ENCODE peak calls at places on chromosome X, in six cellular contexts. One of them, this sample, is unnamed.

GRCh38 chrX:151004085-151004484 is 20.9 kb downstream of the HMGB3 start:
- DNase-seq in head of caudate nucleus: no peak
- DNase-seq in GM04503: no peak
- DNase-seq in right cardiac atrium: no peak
- DNase-seq in COR-L47: peak; percentile 12
- DNase-seq in nucleus accumbens: no peak
- DNase-seq in this sample: peak; percentile 13

GRCh38 chrX:135389717-135390116 is 32.0 kb upstream of the SMIM10L2A start:
- DNase-seq in head of caudate nucleus: no peak
- DNase-seq in GM04503: no peak
- DNase-seq in right cardiac atrium: no peak
- DNase-seq in COR-L47: no peak
- DNase-seq in nucleus accumbens: no peak
- DNase-seq in this sample: peak; percentile 59

GRCh38 chrX:67619253-67619652 is 75.4 kb downstream of the AR start:
- DNase-seq in head of caudate nucleus: no peak
- DNase-seq in GM04503: no peak
- DNase-seq in right cardiac atrium: no peak
- DNase-seq in COR-L47: no peak
- DNase-seq in nucleus accumbens: no peak
- DNase-seq in this sample: peak; percentile 10

GRCh38 chrX:130770615-130771014 is 132.4 kb downstream of the ENOX2 start:
- DNase-seq in head of caudate nucleus: no peak
- DNase-seq in GM04503: peak; percentile 43
- DNase-seq in right cardiac atrium: no peak
- DNase-seq in COR-L47: no peak
- DNase-seq in nucleus accumbens: no peak
- DNase-seq in this sample: peak; percentile 61

GRCh38 chrX:39890807-39891206 is 207.0 kb downstream of the BCOR start:
- DNase-seq in head of caudate nucleus: no peak
- DNase-seq in GM04503: no peak
- DNase-seq in right cardiac atrium: no peak
- DNase-seq in COR-L47: no peak
- DNase-seq in nucleus accumbens: no peak
- DNase-seq in this sample: no peak

GRCh38 chrX:14758029-14758491 is 114.8 kb downstream of the FANCB start:
- DNase-seq in head of caudate nucleus: no peak
- DNase-seq in GM04503: no peak
- DNase-seq in right cardiac atrium: no peak
- DNase-seq in COR-L47: no peak
- DNase-seq in nucleus accumbens: no peak
- DNase-seq in this sample: no peak

GRCh38 chrX:117274943-117275342 is 812.2 kb upstream of the CT83 start:
- DNase-seq in head of caudate nucleus: no peak
- DNase-seq in GM04503: no peak
- DNase-seq in right cardiac atrium: no peak
- DNase-seq in COR-L47: peak; percentile 0
- DNase-seq in nucleus accumbens: no peak
- DNase-seq in this sample: no peak

GRCh38 chrX:145213504-145213903 is 33.8 kb upstream of the SPANXN1 start:
- DNase-seq in head of caudate nucleus: peak; percentile 12
- DNase-seq in GM04503: no peak
- DNase-seq in right cardiac atrium: no peak
- DNase-seq in COR-L47: peak; percentile 0
- DNase-seq in nucleus accumbens: no peak
- DNase-seq in this sample: peak; percentile 8

GRCh38 chrX:9566150-9566621 is 101.3 kb downstream of the TBL1X start:
- DNase-seq in head of caudate nucleus: peak; percentile 59
- DNase-seq in GM04503: peak; percentile 39
- DNase-seq in right cardiac atrium: peak; percentile 63
- DNase-seq in COR-L47: no peak
- DNase-seq in nucleus accumbens: no peak
- DNase-seq in this sample: peak; percentile 85

GRCh38 chrX:24235084-24235710 is 78.7 kb downstream of the SUPT20HL2 start:
- DNase-seq in head of caudate nucleus: no peak
- DNase-seq in GM04503: no peak
- DNase-seq in right cardiac atrium: no peak
- DNase-seq in COR-L47: no peak
- DNase-seq in nucleus accumbens: no peak
- DNase-seq in this sample: no peak

GRCh38 chrX:103066606-103067005 is 2.6 kb upstream of the BEX1 start:
- DNase-seq in head of caudate nucleus: no peak
- DNase-seq in GM04503: no peak
- DNase-seq in right cardiac atrium: no peak
- DNase-seq in COR-L47: no peak
- DNase-seq in nucleus accumbens: no peak
- DNase-seq in this sample: no peak

GRCh38 chrX:78652971-78653822 is 5.9 kb downstream of the RTL3 start:
- DNase-seq in head of caudate nucleus: no peak
- DNase-seq in GM04503: peak; percentile 53
- DNase-seq in right cardiac atrium: no peak
- DNase-seq in COR-L47: no peak
- DNase-seq in nucleus accumbens: no peak
- DNase-seq in this sample: peak; percentile 71

GRCh38 chrX:7069556-7069955 is 78.0 kb upstream of the STS start:
- DNase-seq in head of caudate nucleus: no peak
- DNase-seq in GM04503: no peak
- DNase-seq in right cardiac atrium: no peak
- DNase-seq in COR-L47: no peak
- DNase-seq in nucleus accumbens: no peak
- DNase-seq in this sample: no peak

GRCh38 chrX:53447441-53447840 is 13.3 kb upstream of the HSD17B10 start:
- DNase-seq in head of caudate nucleus: no peak
- DNase-seq in GM04503: no peak
- DNase-seq in right cardiac atrium: no peak
- DNase-seq in COR-L47: no peak
- DNase-seq in nucleus accumbens: no peak
- DNase-seq in this sample: no peak

GRCh38 chrX:139647597-139647996 is 60.4 kb downstream of the MCF2 start:
- DNase-seq in head of caudate nucleus: no peak
- DNase-seq in GM04503: no peak
- DNase-seq in right cardiac atrium: no peak
- DNase-seq in COR-L47: no peak
- DNase-seq in nucleus accumbens: no peak
- DNase-seq in this sample: no peak

GRCh38 chrX:149370097-149370496 is 135.0 kb downstream of the IDS start:
- DNase-seq in head of caudate nucleus: no peak
- DNase-seq in GM04503: peak; percentile 61
- DNase-seq in right cardiac atrium: no peak
- DNase-seq in COR-L47: no peak
- DNase-seq in nucleus accumbens: no peak
- DNase-seq in this sample: no peak

GRCh38 chrX:74343327-74343969 is 39.5 kb downstream of the ZCCHC13 start:
- DNase-seq in head of caudate nucleus: no peak
- DNase-seq in GM04503: no peak
- DNase-seq in right cardiac atrium: no peak
- DNase-seq in COR-L47: no peak
- DNase-seq in nucleus accumbens: no peak
- DNase-seq in this sample: no peak

GRCh38 chrX:153592966-153593688 is 5.8 kb downstream of the CCNQ start:
- DNase-seq in head of caudate nucleus: peak; percentile 77
- DNase-seq in GM04503: no peak
- DNase-seq in right cardiac atrium: peak; percentile 86
- DNase-seq in COR-L47: no peak
- DNase-seq in nucleus accumbens: peak; percentile 6
- DNase-seq in this sample: no peak

GRCh38 chrX:153622661-153623309 is 23.8 kb upstream of the CCNQ start:
- DNase-seq in head of caudate nucleus: no peak
- DNase-seq in GM04503: no peak
- DNase-seq in right cardiac atrium: no peak
- DNase-seq in COR-L47: no peak
- DNase-seq in nucleus accumbens: no peak
- DNase-seq in this sample: no peak

GRCh38 chrX:129653985-129654651 is 638 bp downstream of the APLN start:
- DNase-seq in head of caudate nucleus: no peak
- DNase-seq in GM04503: no peak
- DNase-seq in right cardiac atrium: peak; percentile 66
- DNase-seq in COR-L47: peak; percentile 17
- DNase-seq in nucleus accumbens: no peak
- DNase-seq in this sample: peak; percentile 8

GRCh38 chrX:3717742-3718420 is 4.4 kb upstream of the PRKX start:
- DNase-seq in head of caudate nucleus: no peak
- DNase-seq in GM04503: no peak
- DNase-seq in right cardiac atrium: no peak
- DNase-seq in COR-L47: no peak
- DNase-seq in nucleus accumbens: no peak
- DNase-seq in this sample: no peak

GRCh38 chrX:29136904-29137303 is 549.7 kb downstream of the IL1RAPL1 start:
- DNase-seq in head of caudate nucleus: no peak
- DNase-seq in GM04503: no peak
- DNase-seq in right cardiac atrium: no peak
- DNase-seq in COR-L47: no peak
- DNase-seq in nucleus accumbens: no peak
- DNase-seq in this sample: no peak

GRCh38 chrX:281166-281999 is at the start of gene PLCXD1:
- DNase-seq in head of caudate nucleus: peak; percentile 22
- DNase-seq in GM04503: no peak
- DNase-seq in right cardiac atrium: peak; percentile 59
- DNase-seq in COR-L47: no peak
- DNase-seq in nucleus accumbens: no peak
- DNase-seq in this sample: no peak

GRCh38 chrX:41522071-41522470 is 74.9 kb downstream of the NYX start:
- DNase-seq in head of caudate nucleus: peak; percentile 61
- DNase-seq in GM04503: no peak
- DNase-seq in right cardiac atrium: no peak
- DNase-seq in COR-L47: no peak
- DNase-seq in nucleus accumbens: peak; percentile 43
- DNase-seq in this sample: no peak

GRCh38 chrX:46722742-46723568 is 36.0 kb downstream of the SLC9A7 start:
- DNase-seq in head of caudate nucleus: no peak
- DNase-seq in GM04503: no peak
- DNase-seq in right cardiac atrium: no peak
- DNase-seq in COR-L47: no peak
- DNase-seq in nucleus accumbens: no peak
- DNase-seq in this sample: no peak

GRCh38 chrX:36422368-36422767 is 502.8 kb downstream of the CFAP47 start:
- DNase-seq in head of caudate nucleus: no peak
- DNase-seq in GM04503: no peak
- DNase-seq in right cardiac atrium: no peak
- DNase-seq in COR-L47: no peak
- DNase-seq in nucleus accumbens: no peak
- DNase-seq in this sample: no peak

GRCh38 chrX:13080128-13080795 is 35.8 kb upstream of the FAM9C start:
- DNase-seq in head of caudate nucleus: no peak
- DNase-seq in GM04503: no peak
- DNase-seq in right cardiac atrium: no peak
- DNase-seq in COR-L47: no peak
- DNase-seq in nucleus accumbens: no peak
- DNase-seq in this sample: no peak

GRCh38 chrX:9644335-9644734 is 121.3 kb downstream of the GPR143 start:
- DNase-seq in head of caudate nucleus: no peak
- DNase-seq in GM04503: no peak
- DNase-seq in right cardiac atrium: no peak
- DNase-seq in COR-L47: no peak
- DNase-seq in nucleus accumbens: no peak
- DNase-seq in this sample: no peak

GRCh38 chrX:107485019-107485418 is 35.6 kb downstream of the FRMPD3 start:
- DNase-seq in head of caudate nucleus: no peak
- DNase-seq in GM04503: no peak
- DNase-seq in right cardiac atrium: no peak
- DNase-seq in COR-L47: no peak
- DNase-seq in nucleus accumbens: no peak
- DNase-seq in this sample: no peak

GRCh38 chrX:152641996-152642395 is 4.3 kb downstream of the GABRQ start:
- DNase-seq in head of caudate nucleus: peak; percentile 42
- DNase-seq in GM04503: no peak
- DNase-seq in right cardiac atrium: no peak
- DNase-seq in COR-L47: no peak
- DNase-seq in nucleus accumbens: peak; percentile 26
- DNase-seq in this sample: no peak

GRCh38 chrX:38881727-38882126 is 80.5 kb downstream of the MID1IP1 start:
- DNase-seq in head of caudate nucleus: no peak
- DNase-seq in GM04503: no peak
- DNase-seq in right cardiac atrium: no peak
- DNase-seq in COR-L47: no peak
- DNase-seq in nucleus accumbens: no peak
- DNase-seq in this sample: no peak

GRCh38 chrX:105698386-105698785 is 124.0 kb upstream of the NRK start:
- DNase-seq in head of caudate nucleus: no peak
- DNase-seq in GM04503: no peak
- DNase-seq in right cardiac atrium: no peak
- DNase-seq in COR-L47: no peak
- DNase-seq in nucleus accumbens: no peak
- DNase-seq in this sample: no peak

GRCh38 chrX:40065291-40066046 is 32.3 kb downstream of the BCOR start:
- DNase-seq in head of caudate nucleus: no peak
- DNase-seq in GM04503: no peak
- DNase-seq in right cardiac atrium: no peak
- DNase-seq in COR-L47: no peak
- DNase-seq in nucleus accumbens: no peak
- DNase-seq in this sample: no peak

This sample was measured in ACHN.